ENCODE peak calls at places on chromosome 2, in nine cellular contexts. B, L, O, Z, H, U, M, X and E are unnamed samples.

GRCh38 chr2:133516405-133517028 is 51.7 kb downstream of the NCKAP5 start:
- DNase-seq in H (no peak), X (no peak), M (no peak), L (no peak), B (no peak), Z (no peak), U (no peak), O (no peak), E (no peak)

GRCh38 chr2:130372833-130373807 is 17.3 kb downstream of the PTPN18 start:
- DNase-seq in O (no peak), H (no peak), M (no peak), L (no peak), Z (no peak), X (no peak), B (no peak), U (no peak), E (no peak)

GRCh38 chr2:198499539-198499938 is 695.1 kb downstream of the PLCL1 start:
- DNase-seq in H (no peak), L (peak), M (peak), O (no peak), Z (peak), B (no peak), U (peak), X (no peak), E (no peak)

GRCh38 chr2:62163834-62164233 is 32.1 kb upstream of the B3GNT2 start:
- DNase-seq in M (no peak), B (no peak), O (no peak), H (no peak), X (no peak), L (no peak), U (no peak), Z (no peak), E (no peak)

GRCh38 chr2:161952722-161953322 is 121.2 kb downstream of the DPP4 start:
- DNase-seq in H (no peak), O (no peak), X (no peak), L (no peak), M (no peak), B (no peak), Z (no peak), U (no peak), E (no peak)

GRCh38 chr2:9095690-9096089 is 92.2 kb upstream of the MBOAT2 start:
- DNase-seq in U (peak), O (no peak), L (peak), H (peak), Z (peak), M (peak), B (peak), X (peak), E (peak)

GRCh38 chr2:235414422-235414821 is 79.4 kb upstream of the AGAP1 start:
- DNase-seq in X (no peak), L (no peak), B (peak), H (no peak), Z (no peak), M (peak), O (no peak), U (no peak), E (no peak)

GRCh38 chr2:204720874-204721273 is 175.6 kb downstream of the PARD3B start:
- DNase-seq in Z (no peak), U (no peak), H (no peak), M (no peak), X (no peak), B (no peak), O (no peak), L (no peak), E (no peak)

GRCh38 chr2:44056947-44057346 is 61.2 kb upstream of the LRPPRC start:
- DNase-seq in M (no peak), O (no peak), H (no peak), Z (no peak), X (no peak), U (no peak), B (no peak), L (no peak), E (no peak)

DNA sequence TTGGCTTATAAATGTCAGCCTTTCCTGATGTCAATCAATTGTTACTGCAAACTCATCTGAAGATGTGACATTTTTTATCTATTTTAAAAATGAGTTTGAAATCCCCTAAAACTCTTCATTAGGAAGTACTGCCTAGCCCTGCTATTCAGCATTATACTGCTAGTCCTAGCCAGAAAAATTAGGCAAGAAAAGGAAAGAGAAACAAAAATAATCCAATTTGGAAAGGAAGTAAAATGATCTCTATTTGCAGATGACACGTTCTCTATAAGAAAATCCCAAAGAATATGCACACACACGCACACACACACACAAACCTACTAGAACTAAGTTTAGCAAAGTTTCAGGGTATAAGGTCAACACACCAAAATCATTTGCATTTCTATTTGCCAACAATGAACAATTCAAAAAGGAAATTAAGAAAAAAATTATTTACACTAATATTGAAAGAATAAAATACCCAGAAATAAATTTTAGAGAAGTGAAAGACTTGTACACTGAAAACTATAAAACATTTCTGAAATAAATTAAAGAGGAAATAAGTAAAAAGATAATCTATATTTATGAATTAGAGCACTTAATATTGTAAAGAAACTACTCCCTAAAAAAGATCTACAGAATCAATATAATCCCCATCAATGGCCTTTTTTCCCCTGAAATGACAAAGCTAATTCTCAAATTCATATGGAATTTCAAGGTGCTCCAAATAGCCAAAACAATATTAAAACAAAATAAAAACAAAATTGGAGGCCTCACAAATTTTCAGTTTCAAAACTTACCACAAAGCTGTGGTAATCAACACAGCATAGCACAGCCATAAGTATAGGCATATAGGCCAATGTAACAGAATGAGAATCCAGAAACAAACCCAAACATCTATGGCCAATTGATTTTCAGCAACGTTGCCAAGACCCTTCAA is 433.7 kb upstream of the TRIB2 start:
- DNase-seq in Z (no peak), B (no peak), M (no peak), O (no peak), H (no peak), L (no peak), U (no peak), X (no peak), E (no peak)
- H3K4me3 ChIP-seq in Z (no peak), B (no peak), M (no peak), O (no peak), H (no peak), L (no peak), U (no peak), X (no peak), E (no peak)

DNA sequence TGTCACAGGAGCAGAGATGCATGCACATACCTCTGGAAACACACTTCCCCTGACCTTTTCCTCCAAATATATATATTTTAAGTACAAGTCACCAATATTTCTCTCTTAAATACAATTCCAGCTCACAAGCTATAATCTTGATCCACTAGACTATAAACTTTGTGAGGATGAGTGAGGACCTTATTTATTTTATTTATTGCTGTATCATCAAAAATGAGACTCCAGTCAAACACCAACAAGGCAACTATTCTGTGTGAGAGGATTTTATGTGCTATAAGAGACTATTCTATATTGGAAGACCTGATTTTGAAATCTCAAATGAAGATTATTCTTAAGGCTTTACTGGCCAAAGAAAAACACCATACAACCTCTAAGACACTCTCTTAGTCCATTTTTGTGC is 1352.2 kb downstream of the SUCLG1 start:
- DNase-seq in Z (no peak), X (no peak), L (no peak), H (no peak), M (no peak), O (no peak), U (no peak), B (no peak), E (no peak)
- TF ChIP-seq CTCF in Z (no peak), X (no peak), L (no peak), H (no peak), M (no peak), O (no peak), U (no peak), B (no peak), E (no peak)

GRCh38 chr2:45432406-45432805 is 178.7 kb downstream of the SRBD1 start:
- DNase-seq in O (no peak), B (no peak), X (no peak), Z (no peak), H (no peak), U (no peak), M (no peak), L (no peak), E (peak)

GRCh38 chr2:45436456-45436855 is 174.6 kb downstream of the SRBD1 start:
- DNase-seq in O (no peak), X (no peak), Z (no peak), B (no peak), L (no peak), U (no peak), M (no peak), H (no peak), E (no peak)

GRCh38 chr2:45438872-45439665 is 172.0 kb downstream of the SRBD1 start:
- DNase-seq in O (no peak), Z (no peak), U (no peak), M (no peak), B (no peak), H (no peak), L (no peak), X (no peak), E (no peak)

GRCh38 chr2:45435316-45435715 is 175.8 kb downstream of the SRBD1 start:
- DNase-seq in H (no peak), U (no peak), O (no peak), M (no peak), B (no peak), L (peak), X (no peak), Z (peak), E (peak)

DNA sequence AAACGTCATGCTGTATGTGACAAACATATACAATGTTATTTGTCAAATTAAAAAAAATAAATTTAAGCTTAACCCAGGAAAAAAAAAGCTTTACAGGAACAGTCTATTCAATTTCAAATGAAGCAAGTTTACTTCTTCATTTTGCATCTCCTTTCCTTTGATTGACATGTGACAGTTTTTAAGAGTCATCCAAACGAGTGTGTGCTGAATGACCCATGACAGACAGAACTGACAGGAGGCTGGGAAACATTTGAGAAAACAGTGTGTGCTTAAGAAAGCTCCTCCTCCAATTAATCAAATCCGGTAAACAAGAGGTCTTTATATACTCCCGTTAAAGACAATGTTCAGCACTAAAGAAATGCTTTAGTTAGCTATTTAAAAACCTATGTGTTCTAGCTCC is 177.7 kb downstream of the SRBD1 start:
- DNase-seq in L (no peak), X (no peak), Z (no peak), O (no peak), U (no peak), M (no peak), B (no peak), H (no peak), E (no peak)
- H3K4me3 ChIP-seq in L (no peak), X (no peak), Z (no peak), O (no peak), U (no peak), M (no peak), B (no peak), H (no peak), E (no peak)

DNA sequence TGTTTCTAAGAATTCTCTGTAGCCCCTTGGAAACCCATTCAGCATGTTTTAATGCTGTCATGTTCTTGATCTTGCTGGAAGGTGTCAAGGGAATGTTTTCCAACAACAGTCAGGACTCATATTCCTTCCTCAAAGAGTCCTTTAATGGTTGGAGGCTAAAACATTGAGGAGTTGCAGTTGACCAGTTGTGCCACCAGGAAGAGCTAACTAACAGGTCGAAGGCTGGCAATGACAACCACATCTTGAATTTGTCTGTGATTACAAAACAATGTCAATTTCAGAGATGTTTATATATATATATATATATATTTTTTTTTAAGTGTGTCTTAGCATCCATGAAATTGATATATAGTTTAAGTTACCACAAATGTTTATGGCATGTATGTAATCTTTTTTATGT is 151.5 kb downstream of the INO80D start:
- DNase-seq in L (peak), U (no peak), M (no peak), Z (no peak), H (no peak), O (no peak), X (no peak), B (no peak), E (peak)
- TF ChIP-seq CTCF in L (no peak), U (no peak), M (no peak), Z (peak), H (peak), O (no peak), X (peak), B (peak), E (no peak)

DNA sequence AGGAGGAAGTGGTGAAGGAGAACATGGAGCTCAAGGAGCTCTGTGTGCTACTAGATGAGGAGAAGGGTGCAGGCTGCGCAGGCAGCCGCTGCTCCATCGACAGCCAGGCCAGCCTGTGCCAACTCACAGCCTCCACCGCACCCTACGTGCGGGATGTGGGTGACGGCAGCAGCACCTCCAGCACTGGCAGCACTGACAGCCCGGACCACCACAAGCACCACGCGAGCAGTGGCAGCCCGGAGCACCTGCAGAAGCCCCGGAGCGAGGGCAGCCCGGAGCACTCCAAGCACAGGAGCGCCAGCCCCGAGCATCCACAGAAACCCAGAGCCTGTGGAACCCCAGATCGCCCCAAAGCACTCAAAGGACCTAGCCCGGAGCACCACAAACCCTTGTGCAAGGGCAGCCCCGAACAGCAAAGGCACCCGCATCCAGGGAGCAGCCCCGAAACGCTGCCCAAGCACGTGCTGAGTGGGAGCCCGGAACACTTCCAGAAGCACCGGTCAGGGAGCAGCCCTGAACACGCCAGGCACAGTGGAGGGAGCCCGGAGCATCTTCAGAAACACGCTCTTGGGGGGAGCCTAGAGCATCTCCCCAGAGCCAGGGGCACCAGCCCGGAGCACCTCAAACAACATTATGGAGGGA is 9.0 kb downstream of the CCDC85A start:
- DNase-seq in O (peak), L (no peak), H (no peak), U (no peak), Z (no peak), M (no peak), B (no peak), X (no peak), E (no peak)
- H3K4me3 ChIP-seq in O (no peak), L (no peak), H (no peak), U (no peak), Z (no peak), M (no peak), B (no peak), X (no peak), E (no peak)

GRCh38 chr2:237744613-237745249 is 53.8 kb upstream of the RBM44 start:
- DNase-seq in H (peak), X (peak), M (peak), L (peak), U (peak), B (peak), O (peak), Z (peak), E (peak)

GRCh38 chr2:237742614-237743013 is 56.0 kb upstream of the RBM44 start:
- DNase-seq in U (no peak), H (no peak), O (no peak), B (no peak), L (no peak), Z (no peak), M (no peak), X (no peak), E (no peak)

GRCh38 chr2:237744270-237744612 is 54.3 kb upstream of the RBM44 start:
- DNase-seq in O (no peak), Z (no peak), B (no peak), X (no peak), U (no peak), L (no peak), H (no peak), M (no peak), E (no peak)

GRCh38 chr2:237743024-237743423 is 55.6 kb upstream of the RBM44 start:
- DNase-seq in U (no peak), M (no peak), B (no peak), X (no peak), Z (no peak), O (no peak), H (no peak), L (no peak), E (no peak)

DNA sequence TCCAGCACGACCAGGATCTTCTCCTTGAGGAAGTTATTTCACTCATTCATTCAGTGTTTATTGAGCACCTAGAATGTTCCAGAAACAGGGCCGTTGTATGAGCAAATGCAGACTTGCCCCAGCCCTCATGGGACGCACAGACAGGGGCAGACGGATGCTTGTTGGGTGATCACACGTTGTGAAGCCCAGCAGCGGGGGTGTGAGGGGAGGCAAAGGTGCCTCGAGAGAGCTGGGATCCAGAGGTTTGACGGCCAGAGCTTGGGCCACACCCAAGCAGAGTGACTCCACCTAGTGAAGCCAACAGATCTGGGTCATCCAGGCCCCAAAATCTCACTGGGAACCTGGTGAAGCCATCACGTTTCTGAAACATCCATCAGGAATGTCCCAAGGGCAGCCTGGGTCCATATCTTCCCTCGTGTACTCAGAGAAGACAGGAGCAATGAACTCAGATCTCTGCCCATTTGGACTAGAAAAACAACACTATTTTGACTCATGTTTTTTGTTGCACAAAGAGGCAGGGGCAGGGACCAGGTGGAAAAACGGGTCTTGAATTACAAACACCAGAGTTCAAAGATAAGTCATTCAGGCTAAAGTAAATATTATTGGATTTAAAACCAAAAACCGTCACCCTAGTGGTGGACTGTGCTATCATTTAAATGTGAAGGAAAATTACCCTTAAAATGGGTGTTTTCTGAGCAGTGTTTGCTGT is 54.9 kb upstream of the RBM44 start:
- DNase-seq in L (peak), M (no peak), Z (no peak), H (no peak), U (peak), O (no peak), B (no peak), X (no peak), E (peak)
- TF ChIP-seq CTCF in L (peak), M (no peak), Z (peak), H (no peak), U (no peak), O (no peak), B (peak), X (peak), E (no peak)

DNA sequence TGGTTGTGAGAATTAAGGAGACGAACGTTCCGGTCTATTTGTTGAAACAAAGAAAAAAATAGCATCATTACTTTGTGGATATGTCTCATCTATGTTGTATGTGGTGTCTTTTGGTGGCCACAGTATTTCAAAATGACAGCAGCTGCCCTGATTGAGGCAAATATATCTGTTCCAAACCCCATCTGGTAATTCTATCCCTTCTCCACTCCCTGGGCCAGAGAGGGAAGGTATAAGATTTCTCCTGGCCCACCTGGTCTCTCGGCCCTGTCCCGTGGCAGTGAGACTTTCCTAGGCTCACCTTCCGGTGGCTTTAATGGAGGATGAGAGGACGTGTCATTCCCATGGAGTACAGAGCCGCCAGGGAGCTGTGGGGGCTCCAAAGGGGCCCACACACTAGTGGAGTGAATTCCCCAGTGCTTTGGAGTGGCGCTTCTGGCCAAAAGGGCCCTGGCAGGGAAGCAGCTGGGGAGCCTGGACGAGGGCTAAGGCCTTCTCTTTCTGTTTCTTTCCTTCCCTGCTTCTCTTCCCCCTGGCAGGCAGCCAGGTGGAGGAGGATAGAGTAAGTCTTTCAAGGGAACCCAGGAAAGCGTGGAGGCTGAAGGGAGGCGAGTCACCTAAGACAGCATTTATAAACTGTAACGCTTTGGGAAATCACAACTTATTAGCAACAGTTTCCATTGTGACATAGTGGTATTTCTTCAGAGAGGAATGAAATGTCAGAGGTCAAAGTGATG is 5.6 kb downstream of the FOSL2 start:
- DNase-seq in Z (no peak), X (no peak), M (peak), H (no peak), U (peak), B (peak), L (peak), O (no peak), E (peak)
- H3K4me3 ChIP-seq in Z (peak), X (peak), M (no peak), H (peak), U (peak), B (peak), L (no peak), O (no peak), E (peak)